ENCODE peak calls at places on chromosomes 3 and 15, in eight cellular contexts. One of them, this sample, is unnamed. For H3K4me1, the result is how much of the 10 kb centered on the place peaks cover.

GRCh38 chr3:126959921-126960603 is 22.9 kb upstream of the PLXNA1 start:
- DNase-seq in neural progenitor cell: peak
- DNase-seq in A549: peak
- DNase-seq in A673: no peak
- DNase-seq in GM23338: peak
- DNase-seq in K562: no peak
- DNase-seq in naive thymus-derived CD4-positive, alpha-beta T cell: no peak
- DNase-seq in spleen: peak
- DNase-seq in this sample: peak

GRCh38 chr3:135564696-135565095 is 400.8 kb upstream of the PPP2R3A start:
- DNase-seq in neural progenitor cell: no peak
- DNase-seq in A549: no peak
- DNase-seq in A673: no peak
- DNase-seq in GM23338: no peak
- DNase-seq in K562: no peak
- DNase-seq in naive thymus-derived CD4-positive, alpha-beta T cell: no peak
- DNase-seq in spleen: no peak
- DNase-seq in this sample: no peak

GRCh38 chr3:13145826-13146642 is 72.8 kb upstream of the IQSEC1 start:
- DNase-seq in neural progenitor cell: no peak
- DNase-seq in A549: no peak
- DNase-seq in A673: no peak
- DNase-seq in GM23338: no peak
- DNase-seq in K562: no peak
- DNase-seq in naive thymus-derived CD4-positive, alpha-beta T cell: no peak
- DNase-seq in spleen: peak
- DNase-seq in this sample: no peak

GRCh38 chr3:87145553-87145952 is 81.6 kb upstream of the CHMP2B start:
- DNase-seq in neural progenitor cell: peak
- DNase-seq in A549: peak
- DNase-seq in A673: peak
- DNase-seq in GM23338: peak
- DNase-seq in K562: peak
- DNase-seq in naive thymus-derived CD4-positive, alpha-beta T cell: no peak
- DNase-seq in spleen: no peak
- DNase-seq in this sample: no peak

GRCh38 chr15:55268054-55268695 is 21.4 kb downstream of the RAB27A start:
- DNase-seq in neural progenitor cell: no peak
- DNase-seq in A549: no peak
- DNase-seq in A673: no peak
- DNase-seq in GM23338: no peak
- DNase-seq in K562: peak
- DNase-seq in naive thymus-derived CD4-positive, alpha-beta T cell: no peak
- DNase-seq in spleen: no peak
- DNase-seq in this sample: no peak

GRCh38 chr15:52078876-52079700 is 33.5 kb downstream of the BCL2L10 start:
- DNase-seq in neural progenitor cell: peak
- DNase-seq in A549: peak
- DNase-seq in A673: peak
- DNase-seq in GM23338: peak
- DNase-seq in K562: peak
- DNase-seq in naive thymus-derived CD4-positive, alpha-beta T cell: peak
- DNase-seq in spleen: peak
- DNase-seq in this sample: peak

GRCh38 chr3:123202451-123202850 is 708 bp downstream of the SEC22A start:
- DNase-seq in neural progenitor cell: peak
- DNase-seq in A549: peak
- DNase-seq in A673: peak
- DNase-seq in GM23338: peak
- DNase-seq in K562: peak
- DNase-seq in naive thymus-derived CD4-positive, alpha-beta T cell: no peak
- DNase-seq in spleen: no peak
- DNase-seq in this sample: no peak

GRCh38 chr15:65060641-65061397 is 7.0 kb downstream of the RASL12 start:
- DNase-seq in neural progenitor cell: no peak
- DNase-seq in A549: no peak
- DNase-seq in A673: no peak
- DNase-seq in GM23338: no peak
- DNase-seq in K562: no peak
- DNase-seq in naive thymus-derived CD4-positive, alpha-beta T cell: no peak
- DNase-seq in spleen: peak
- DNase-seq in this sample: no peak

GRCh38 chr3:107206141-107206540 is 171.1 kb upstream of the CCDC54 start:
- DNase-seq in neural progenitor cell: peak
- DNase-seq in A549: peak
- DNase-seq in A673: peak
- DNase-seq in GM23338: peak
- DNase-seq in K562: peak
- DNase-seq in naive thymus-derived CD4-positive, alpha-beta T cell: no peak
- DNase-seq in spleen: no peak
- DNase-seq in this sample: no peak

GRCh38 chr15:39407116-39407515 is 173.8 kb upstream of the THBS1 start:
- DNase-seq in neural progenitor cell: no peak
- DNase-seq in A549: no peak
- DNase-seq in A673: no peak
- DNase-seq in GM23338: no peak
- DNase-seq in K562: no peak
- DNase-seq in naive thymus-derived CD4-positive, alpha-beta T cell: no peak
- DNase-seq in spleen: no peak
- DNase-seq in this sample: no peak

GRCh38 chr15:101288905-101289513 is 6.0 kb downstream of the SNRPA1 start:
- DNase-seq in neural progenitor cell: peak
- DNase-seq in A549: peak
- DNase-seq in A673: peak
- DNase-seq in GM23338: peak
- DNase-seq in K562: peak
- DNase-seq in naive thymus-derived CD4-positive, alpha-beta T cell: peak
- DNase-seq in spleen: no peak
- DNase-seq in this sample: no peak

GRCh38 chr3:10437272-10437994 is 68.0 kb downstream of the ATP2B2 start:
- DNase-seq in neural progenitor cell: no peak
- DNase-seq in A549: no peak
- DNase-seq in A673: peak
- DNase-seq in GM23338: no peak
- DNase-seq in K562: no peak
- DNase-seq in naive thymus-derived CD4-positive, alpha-beta T cell: peak
- DNase-seq in spleen: peak
- DNase-seq in this sample: no peak

GRCh38 chr15:89746386-89746974 is 4.6 kb downstream of the MESP1 start:
- DNase-seq in neural progenitor cell: no peak
- DNase-seq in A549: peak
- DNase-seq in A673: no peak
- DNase-seq in GM23338: no peak
- DNase-seq in K562: no peak
- DNase-seq in naive thymus-derived CD4-positive, alpha-beta T cell: no peak
- DNase-seq in spleen: no peak
- DNase-seq in this sample: no peak

GRCh38 chr15:89745768-89746167 is 5.3 kb downstream of the MESP1 start:
- DNase-seq in neural progenitor cell: no peak
- DNase-seq in A549: no peak
- DNase-seq in A673: no peak
- DNase-seq in GM23338: no peak
- DNase-seq in K562: no peak
- DNase-seq in naive thymus-derived CD4-positive, alpha-beta T cell: no peak
- DNase-seq in spleen: no peak
- DNase-seq in this sample: no peak

GRCh38 chr15:89745131-89745530 is 5.9 kb downstream of the MESP1 start:
- DNase-seq in neural progenitor cell: no peak
- DNase-seq in A549: no peak
- DNase-seq in A673: no peak
- DNase-seq in GM23338: no peak
- DNase-seq in K562: no peak
- DNase-seq in naive thymus-derived CD4-positive, alpha-beta T cell: no peak
- DNase-seq in spleen: no peak
- DNase-seq in this sample: no peak

GRCh38 chr15:89743011-89743410 is 8.0 kb downstream of the MESP1 start:
- DNase-seq in neural progenitor cell: no peak
- DNase-seq in A549: no peak
- DNase-seq in A673: no peak
- DNase-seq in GM23338: no peak
- DNase-seq in K562: no peak
- DNase-seq in naive thymus-derived CD4-positive, alpha-beta T cell: no peak
- DNase-seq in spleen: no peak
- DNase-seq in this sample: peak

DNA sequence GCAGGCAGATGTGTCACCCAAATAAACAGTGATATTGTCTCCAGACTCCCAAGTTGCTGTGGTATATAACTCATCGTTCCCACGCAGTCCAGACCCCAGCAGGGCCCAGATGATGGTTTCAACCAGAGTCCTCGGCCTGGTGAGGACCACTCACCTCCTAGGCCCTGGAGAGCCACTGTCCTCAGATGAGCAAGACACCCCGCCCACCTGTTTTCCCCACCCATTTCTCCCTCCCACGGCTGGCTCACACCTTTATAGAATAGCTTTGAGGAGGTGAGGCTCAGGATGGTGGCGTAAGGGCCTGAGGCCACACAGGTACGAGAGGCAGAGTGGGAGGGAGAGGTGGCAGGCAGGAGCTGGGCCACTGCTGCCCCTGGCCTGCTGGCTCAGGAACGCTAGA is 7.5 kb downstream of the MESP1 start:
- DNase-seq in neural progenitor cell: no peak
- DNase-seq in A549: no peak
- DNase-seq in A673: no peak
- DNase-seq in GM23338: no peak
- DNase-seq in K562: no peak
- DNase-seq in naive thymus-derived CD4-positive, alpha-beta T cell: no peak
- DNase-seq in spleen: no peak
- DNase-seq in this sample: peak
- H3K27ac ChIP-seq in neural progenitor cell: no peak
- H3K27ac ChIP-seq in A549: no peak
- H3K27ac ChIP-seq in A673: no peak
- H3K27ac ChIP-seq in GM23338: no peak
- H3K27ac ChIP-seq in K562: no peak
- H3K27ac ChIP-seq in naive thymus-derived CD4-positive, alpha-beta T cell: no peak
- H3K27ac ChIP-seq in spleen: no peak
- H3K27ac ChIP-seq in this sample: no peak

DNA sequence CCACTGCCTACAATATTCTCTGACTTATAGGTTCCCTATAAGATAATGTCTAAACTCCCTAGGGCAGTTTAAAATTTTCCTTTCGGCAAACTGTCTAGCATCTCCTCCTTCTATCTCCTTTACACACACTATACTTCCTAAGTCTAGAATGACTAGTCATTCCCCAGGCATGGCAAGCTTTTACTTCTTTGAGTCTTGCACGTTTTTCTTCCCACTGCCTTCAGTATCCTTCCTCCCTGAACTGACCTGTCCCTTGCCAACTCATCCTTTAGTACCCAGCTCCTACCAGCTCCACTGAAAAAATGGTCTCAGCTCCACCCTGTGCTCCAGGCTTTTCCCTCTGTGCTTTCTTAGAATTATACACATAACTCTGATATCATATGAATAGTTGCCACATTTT is 93.8 kb upstream of the KBTBD8 start:
- DNase-seq in neural progenitor cell: no peak
- DNase-seq in A549: no peak
- DNase-seq in A673: no peak
- DNase-seq in GM23338: no peak
- DNase-seq in K562: no peak
- DNase-seq in naive thymus-derived CD4-positive, alpha-beta T cell: no peak
- DNase-seq in spleen: no peak
- DNase-seq in this sample: no peak
- H3K4me1 ChIP-seq in neural progenitor cell: under half
- H3K4me1 ChIP-seq in A549: under half
- H3K4me1 ChIP-seq in A673: under half
- H3K4me1 ChIP-seq in GM23338: under half
- H3K4me1 ChIP-seq in K562: under half
- H3K4me1 ChIP-seq in naive thymus-derived CD4-positive, alpha-beta T cell: under half
- H3K4me1 ChIP-seq in spleen: under half
- H3K4me1 ChIP-seq in this sample: under half

DNA sequence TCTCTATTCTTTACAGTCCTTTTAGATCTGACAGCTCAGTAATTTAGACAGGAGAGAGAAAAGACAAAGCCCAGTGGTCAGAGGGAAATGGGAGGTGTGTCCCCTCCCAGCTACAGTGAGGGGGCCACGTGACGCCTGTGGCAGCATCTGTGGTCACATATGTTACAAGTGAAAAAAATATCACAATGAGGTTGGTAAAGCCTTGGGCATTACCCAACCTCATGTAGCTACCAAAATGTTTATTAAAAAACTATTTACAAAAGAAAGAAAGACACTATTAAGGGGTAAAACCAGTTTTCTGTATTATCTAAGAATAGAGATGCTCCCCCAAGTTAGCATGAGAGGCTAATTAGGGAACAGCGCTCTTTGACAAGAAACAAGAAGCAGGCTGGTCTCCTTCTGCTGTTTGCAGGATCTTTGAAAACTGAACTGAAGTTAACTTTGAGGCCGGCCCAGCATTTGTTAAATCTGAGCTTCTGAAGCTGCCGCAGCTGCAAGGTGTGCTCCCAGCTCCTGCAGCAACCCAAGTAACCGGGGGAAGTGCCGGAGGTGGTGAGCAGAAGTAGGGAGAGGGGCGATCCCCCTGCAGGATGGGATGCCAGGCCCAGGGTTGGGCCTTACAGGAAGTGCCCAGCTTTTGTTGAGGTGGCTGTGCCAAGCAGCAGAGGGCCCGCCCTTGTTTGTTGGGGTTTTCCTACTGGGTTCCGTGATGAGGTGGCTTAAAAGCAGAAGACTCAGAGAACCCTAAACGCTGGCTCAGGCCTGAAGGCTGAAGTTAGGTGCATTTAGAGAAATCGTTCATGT is 42.6 kb upstream of the PLCL2 start:
- DNase-seq in neural progenitor cell: no peak
- DNase-seq in A549: no peak
- DNase-seq in A673: no peak
- DNase-seq in GM23338: peak
- DNase-seq in K562: no peak
- DNase-seq in naive thymus-derived CD4-positive, alpha-beta T cell: peak
- DNase-seq in spleen: peak
- DNase-seq in this sample: no peak
- H3K4me3 ChIP-seq in neural progenitor cell: no peak
- H3K4me3 ChIP-seq in A549: no peak
- H3K4me3 ChIP-seq in A673: no peak
- H3K4me3 ChIP-seq in GM23338: no peak
- H3K4me3 ChIP-seq in K562: no peak
- H3K4me3 ChIP-seq in naive thymus-derived CD4-positive, alpha-beta T cell: peak
- H3K4me3 ChIP-seq in spleen: no peak
- H3K4me3 ChIP-seq in this sample: no peak

GRCh38 chr3:37967252-37967881 is 23.2 kb upstream of the VILL start:
- DNase-seq in neural progenitor cell: peak
- DNase-seq in A549: peak
- DNase-seq in A673: peak
- DNase-seq in GM23338: peak
- DNase-seq in K562: peak
- DNase-seq in naive thymus-derived CD4-positive, alpha-beta T cell: peak
- DNase-seq in spleen: no peak
- DNase-seq in this sample: no peak

GRCh38 chr3:37964716-37965115 is 25.9 kb upstream of the VILL start:
- DNase-seq in neural progenitor cell: no peak
- DNase-seq in A549: peak
- DNase-seq in A673: no peak
- DNase-seq in GM23338: no peak
- DNase-seq in K562: no peak
- DNase-seq in naive thymus-derived CD4-positive, alpha-beta T cell: no peak
- DNase-seq in spleen: no peak
- DNase-seq in this sample: no peak

GRCh38 chr3:37961622-37962455 is 28.7 kb upstream of the VILL start:
- DNase-seq in neural progenitor cell: no peak
- DNase-seq in A549: no peak
- DNase-seq in A673: peak
- DNase-seq in GM23338: peak
- DNase-seq in K562: no peak
- DNase-seq in naive thymus-derived CD4-positive, alpha-beta T cell: no peak
- DNase-seq in spleen: no peak
- DNase-seq in this sample: no peak

GRCh38 chr3:37963635-37964034 is 27.0 kb upstream of the VILL start:
- DNase-seq in neural progenitor cell: no peak
- DNase-seq in A549: no peak
- DNase-seq in A673: no peak
- DNase-seq in GM23338: no peak
- DNase-seq in K562: no peak
- DNase-seq in naive thymus-derived CD4-positive, alpha-beta T cell: no peak
- DNase-seq in spleen: no peak
- DNase-seq in this sample: no peak

GRCh38 chr3:37962906-37963486 is 27.6 kb upstream of the VILL start:
- DNase-seq in neural progenitor cell: peak
- DNase-seq in A549: no peak
- DNase-seq in A673: no peak
- DNase-seq in GM23338: no peak
- DNase-seq in K562: no peak
- DNase-seq in naive thymus-derived CD4-positive, alpha-beta T cell: no peak
- DNase-seq in spleen: no peak
- DNase-seq in this sample: no peak
- H3K27ac ChIP-seq in neural progenitor cell: no peak
- H3K27ac ChIP-seq in A549: no peak
- H3K27ac ChIP-seq in A673: no peak
- H3K27ac ChIP-seq in GM23338: peak
- H3K27ac ChIP-seq in K562: no peak
- H3K27ac ChIP-seq in naive thymus-derived CD4-positive, alpha-beta T cell: no peak
- H3K27ac ChIP-seq in spleen: peak
- H3K27ac ChIP-seq in this sample: no peak